ENCODE peak calls at places on chromosomes 7 and 10, in seven cellular contexts. K, B, U, P, N, Q and R are unnamed samples.

GRCh38 chr7:388023-388355 is 98.0 kb downstream of the FOXL3 start:
- DNase-seq in K (no peak), B (no peak), U (no peak), P (no peak), N (no peak), Q (no peak), R (no peak)

GRCh38 chr7:115153770-115154468 is 232.0 kb downstream of the MDFIC start:
- DNase-seq in K (peak), B (no peak), U (no peak), P (no peak), N (no peak), Q (no peak), R (no peak)

GRCh38 chr7:47329320-47329926 is 252.5 kb downstream of the TNS3 start:
- DNase-seq in K (no peak), B (no peak), U (no peak), P (no peak), N (no peak), Q (no peak), R (no peak)

GRCh38 chr7:83648464-83649241 is at the start of gene SEMA3E:
- DNase-seq in K (no peak), B (peak), U (peak), P (peak), N (no peak), Q (peak), R (peak)

GRCh38 chr7:36967387-36967786 is 243.1 kb upstream of the AOAH start:
- DNase-seq in K (peak), B (peak), U (peak), P (peak), N (peak), Q (peak), R (no peak)

GRCh38 chr10:90306187-90306586 is 551.7 kb downstream of the HTR7 start:
- DNase-seq in K (no peak), B (no peak), U (peak), P (peak), N (no peak), Q (peak), R (peak)

GRCh38 chr10:33129987-33130386 is 172.0 kb upstream of the ITGB1 start:
- DNase-seq in K (no peak), B (no peak), U (peak), P (peak), N (no peak), Q (no peak), R (no peak)

GRCh38 chr10:19719320-19719719 is 96.9 kb upstream of the PLXDC2 start:
- DNase-seq in K (peak), B (no peak), U (no peak), P (peak), N (no peak), Q (no peak), R (peak)

GRCh38 chr7:22419488-22419887 is 62.5 kb upstream of the RAPGEF5 start:
- DNase-seq in K (no peak), B (no peak), U (no peak), P (no peak), N (no peak), Q (no peak), R (no peak)

GRCh38 chr10:63157845-63158624 is 24.9 kb downstream of the NRBF2 start:
- DNase-seq in K (peak), B (no peak), U (peak), P (peak), N (no peak), Q (peak), R (peak)

GRCh38 chr10:97531401-97531985 is 32.8 kb downstream of the UBTD1 start:
- DNase-seq in K (no peak), B (no peak), U (no peak), P (peak), N (no peak), Q (no peak), R (no peak)

GRCh38 chr10:97713351-97713827 is at the start of gene MARVELD1:
- DNase-seq in K (peak), B (peak), U (peak), P (peak), N (peak), Q (no peak), R (no peak)

GRCh38 chr10:33524966-33525365 is 190.5 kb upstream of the NRP1 start:
- DNase-seq in K (no peak), B (no peak), U (no peak), P (peak), N (no peak), Q (no peak), R (no peak)

GRCh38 chr7:101235050-101235449 is 2.6 kb downstream of the CLDN15 start:
- DNase-seq in K (no peak), B (no peak), U (peak), P (no peak), N (no peak), Q (no peak), R (no peak)

GRCh38 chr7:135979674-135980660 is 2.8 kb upstream of the MTPN start:
- DNase-seq in K (peak), B (no peak), U (no peak), P (peak), N (no peak), Q (no peak), R (no peak)

GRCh38 chr10:50846753-50847152 is 38.7 kb downstream of the A1CF start:
- DNase-seq in K (no peak), B (no peak), U (peak), P (peak), N (no peak), Q (peak), R (no peak)

GRCh38 chr7:98584830-98585229 is 32.3 kb upstream of the NPTX2 start:
- DNase-seq in K (no peak), B (no peak), U (no peak), P (no peak), N (no peak), Q (no peak), R (no peak)

GRCh38 chr10:34615770-34616169 is 199.3 kb downstream of the PARD3 start:
- DNase-seq in K (peak), B (no peak), U (no peak), P (peak), N (no peak), Q (no peak), R (no peak)

GRCh38 chr7:134200970-134201369 is 73.8 kb downstream of the LRGUK start:
- DNase-seq in K (no peak), B (no peak), U (no peak), P (no peak), N (no peak), Q (no peak), R (no peak)

GRCh38 chr7:14380881-14381280 is 391.4 kb upstream of the ETV1 start:
- DNase-seq in K (no peak), B (no peak), U (peak), P (no peak), N (no peak), Q (no peak), R (no peak)

GRCh38 chr10:69801094-69801433 is 642 bp upstream of the COL13A1 start:
- DNase-seq in K (peak), B (peak), U (peak), P (peak), N (peak), Q (peak), R (no peak)

GRCh38 chr10:30384791-30385201 is 35.7 kb upstream of the MTPAP start:
- DNase-seq in K (peak), B (no peak), U (peak), P (peak), N (no peak), Q (peak), R (no peak)

GRCh38 chr10:103278862-103279298 is 1.9 kb downstream of the INA start:
- DNase-seq in K (peak), B (no peak), U (peak), P (peak), N (no peak), Q (no peak), R (no peak)

GRCh38 chr7:52719677-52720076 is 315.8 kb upstream of the POM121L12 start:
- DNase-seq in K (no peak), B (no peak), U (no peak), P (peak), N (no peak), Q (no peak), R (no peak)

GRCh38 chr7:139586286-139586685 is 62.8 kb downstream of the CLEC2L start:
- DNase-seq in K (no peak), B (no peak), U (no peak), P (no peak), N (no peak), Q (no peak), R (no peak)

GRCh38 chr7:114392686-114393085 is 21.9 kb upstream of the FOXP2 start:
- DNase-seq in K (no peak), B (no peak), U (no peak), P (peak), N (no peak), Q (no peak), R (peak)

GRCh38 chr7:33157781-33158180 is 28.4 kb downstream of the BBS9 start:
- DNase-seq in K (no peak), B (no peak), U (no peak), P (peak), N (no peak), Q (no peak), R (no peak)

GRCh38 chr7:91850455-91850854 is 30.0 kb downstream of the MTERF1 start:
- DNase-seq in K (no peak), B (no peak), U (peak), P (peak), N (no peak), Q (peak), R (peak)

GRCh38 chr7:46786221-46786951 is 795.5 kb downstream of the TNS3 start:
- DNase-seq in K (peak), B (no peak), U (peak), P (peak), N (no peak), Q (no peak), R (no peak)

GRCh38 chr10:18699849-18700554 is 40.8 kb downstream of the ARL5B start:
- DNase-seq in K (no peak), B (no peak), U (no peak), P (no peak), N (no peak), Q (no peak), R (no peak)

GRCh38 chr7:1526271-1526754 is 4.2 kb upstream of the MAFK start:
- DNase-seq in K (peak), B (no peak), U (peak), P (no peak), N (no peak), Q (no peak), R (no peak)
- H3K4me3 ChIP-seq in K (no peak), B (no peak), U (peak), P (no peak), N (no peak), Q (no peak), R (no peak)

GRCh38 chr7:151408839-151409554 is 841 bp downstream of the WDR86 start:
- DNase-seq in K (no peak), B (no peak), U (no peak), P (peak), N (no peak), Q (no peak), R (no peak)
- TF ChIP-seq CTCF in K (no peak), B (no peak), U (no peak), P (no peak), N (no peak), Q (no peak), R (no peak)

DNA sequence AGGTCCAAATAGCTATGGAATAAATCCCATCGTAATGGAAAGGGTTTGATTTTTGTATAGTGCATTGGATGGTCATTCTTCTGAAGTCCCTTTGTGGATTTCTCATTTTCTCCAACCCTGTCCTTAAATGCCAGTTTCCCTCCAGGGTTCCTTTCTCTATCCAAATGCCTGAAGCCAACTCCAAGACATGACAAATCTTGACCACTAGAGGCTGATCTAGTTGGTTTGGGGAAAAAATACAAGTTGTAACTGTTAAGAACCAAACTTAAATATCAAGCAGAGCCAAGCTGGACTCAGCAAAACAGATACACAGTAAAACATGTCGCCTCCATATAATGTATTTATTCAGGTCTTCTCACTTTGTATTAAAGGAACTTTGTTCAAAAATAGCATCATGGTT is 28.7 kb downstream of the FRMD4A start:
- DNase-seq in K (peak), B (no peak), U (no peak), P (peak), N (no peak), Q (no peak), R (no peak)
- H3K4me3 ChIP-seq in K (no peak), B (no peak), U (no peak), P (no peak), N (no peak), Q (no peak), R (no peak)

GRCh38 chr7:107597582-107597916 is 17.5 kb downstream of the BCAP29 start:
- DNase-seq in K (no peak), B (no peak), U (no peak), P (no peak), N (no peak), Q (no peak), R (no peak)
- TF ChIP-seq CTCF in K (no peak), B (no peak), U (no peak), P (no peak), N (no peak), Q (no peak), R (no peak)

DNA sequence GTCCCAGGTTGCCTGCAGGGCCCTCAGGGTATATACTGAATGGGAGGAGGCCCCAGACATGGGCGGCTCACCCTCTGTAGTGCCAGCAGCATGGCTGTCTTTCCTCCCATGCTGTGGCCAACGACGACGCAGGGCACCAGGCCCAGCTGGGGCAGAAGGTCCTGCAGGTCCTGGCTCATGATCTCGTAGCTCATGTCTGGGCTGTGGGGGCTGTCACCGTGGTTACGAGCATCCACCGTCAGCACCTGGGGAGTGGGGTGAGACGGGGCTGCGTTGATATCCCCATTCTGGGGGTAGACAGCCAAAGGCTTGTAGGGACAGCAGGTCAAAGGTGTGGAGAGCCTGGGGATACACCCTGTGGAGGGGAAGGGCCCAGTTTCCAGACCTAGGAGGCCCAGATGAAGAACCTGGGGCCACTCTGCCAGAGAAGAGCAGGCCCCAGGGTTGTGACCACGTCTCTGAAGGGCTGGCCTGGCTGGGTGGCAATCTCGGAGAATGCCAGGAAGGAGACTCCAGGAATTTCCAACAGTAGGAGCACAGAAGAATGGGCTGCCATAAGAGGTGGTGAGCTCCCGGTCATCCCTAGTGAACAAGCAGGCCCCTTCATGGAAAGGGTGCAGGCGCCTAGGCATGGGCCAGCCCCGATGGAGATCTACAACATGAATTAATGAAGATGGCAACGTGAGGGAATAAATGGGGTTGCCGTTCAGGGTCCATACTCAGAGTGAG is 947 bp downstream of the ABHD11 start:
- DNase-seq in K (no peak), B (no peak), U (no peak), P (no peak), N (no peak), Q (no peak), R (no peak)
- H3K4me3 ChIP-seq in K (peak), B (peak), U (peak), P (peak), N (peak), Q (peak), R (peak)

GRCh38 chr10:77685494-77685893 is 47.9 kb upstream of the KCNMA1 start:
- DNase-seq in K (no peak), B (no peak), U (no peak), P (no peak), N (no peak), Q (no peak), R (no peak)
- TF ChIP-seq CTCF in K (no peak), B (no peak), U (no peak), P (no peak), N (no peak), Q (no peak), R (no peak)